ENCODE peak calls at places on chromosomes 12 and 14, in five cellular contexts. One of them, this sample, is unnamed.

GRCh38 chr12:119544780-119545625 is 48.6 kb upstream of the TMEM233 start:
- DNase-seq in HepG2: peak; percentile 32
- DNase-seq in dorsolateral prefrontal cortex: peak; percentile 50
- DNase-seq in A549: peak; percentile 69
- DNase-seq in lower lobe of right lung: peak; percentile 50
- DNase-seq in this sample: peak; percentile 76

GRCh38 chr14:72554994-72555608 is 338.8 kb downstream of the DPF3 start:
- DNase-seq in dorsolateral prefrontal cortex: no peak
- DNase-seq in lower lobe of right lung: no peak
- DNase-seq in HepG2: no peak
- DNase-seq in A549: no peak
- DNase-seq in this sample: no peak

GRCh38 chr12:91074851-91075250 is 17.0 kb upstream of the KERA start:
- DNase-seq in lower lobe of right lung: no peak
- DNase-seq in dorsolateral prefrontal cortex: no peak
- DNase-seq in A549: no peak
- DNase-seq in HepG2: no peak
- DNase-seq in this sample: no peak

GRCh38 chr14:105602799-105603763 is 76.7 kb downstream of the TMEM121 start:
- DNase-seq in dorsolateral prefrontal cortex: no peak
- DNase-seq in HepG2: no peak
- DNase-seq in lower lobe of right lung: no peak
- DNase-seq in A549: no peak
- DNase-seq in this sample: no peak

GRCh38 chr14:60094306-60094897 is 2.7 kb downstream of the PCNX4 start:
- DNase-seq in dorsolateral prefrontal cortex: no peak
- DNase-seq in lower lobe of right lung: no peak
- DNase-seq in HepG2: peak; percentile 90
- DNase-seq in A549: no peak
- DNase-seq in this sample: peak; percentile 22

GRCh38 chr14:74941676-74942097 is 13.7 kb downstream of the PGF start:
- DNase-seq in dorsolateral prefrontal cortex: peak; percentile 69
- DNase-seq in HepG2: no peak
- DNase-seq in A549: no peak
- DNase-seq in lower lobe of right lung: peak; percentile 84
- DNase-seq in this sample: peak; percentile 80

GRCh38 chr12:79983969-79984629 is 49.2 kb upstream of the PPP1R12A start:
- DNase-seq in HepG2: no peak
- DNase-seq in dorsolateral prefrontal cortex: no peak
- DNase-seq in A549: peak; percentile 9
- DNase-seq in lower lobe of right lung: no peak
- DNase-seq in this sample: peak; percentile 78

GRCh38 chr14:68784995-68785816 is 7.7 kb downstream of the ZFP36L1 start:
- DNase-seq in HepG2: no peak
- DNase-seq in lower lobe of right lung: no peak
- DNase-seq in A549: peak; percentile 76
- DNase-seq in dorsolateral prefrontal cortex: no peak
- DNase-seq in this sample: peak; percentile 94

GRCh38 chr12:3463927-3464326 is 27.1 kb upstream of the PRMT8 start:
- DNase-seq in dorsolateral prefrontal cortex: no peak
- DNase-seq in A549: no peak
- DNase-seq in lower lobe of right lung: no peak
- DNase-seq in HepG2: no peak
- DNase-seq in this sample: no peak

GRCh38 chr12:69688021-69688420 is 11.1 kb downstream of the BEST3 start:
- DNase-seq in dorsolateral prefrontal cortex: no peak
- DNase-seq in lower lobe of right lung: no peak
- DNase-seq in HepG2: peak; percentile 6
- DNase-seq in A549: no peak
- DNase-seq in this sample: peak; percentile 5

GRCh38 chr12:32482226-32482625 is 82.9 kb downstream of the FGD4 start:
- DNase-seq in lower lobe of right lung: no peak
- DNase-seq in dorsolateral prefrontal cortex: no peak
- DNase-seq in HepG2: no peak
- DNase-seq in A549: no peak
- DNase-seq in this sample: no peak

GRCh38 chr12:128091101-128091795 is 175.7 kb upstream of the TMEM132C start:
- DNase-seq in HepG2: no peak
- DNase-seq in A549: no peak
- DNase-seq in dorsolateral prefrontal cortex: no peak
- DNase-seq in lower lobe of right lung: no peak
- DNase-seq in this sample: no peak

GRCh38 chr14:58465425-58465824 is 37.9 kb downstream of the KIAA0586 start:
- DNase-seq in dorsolateral prefrontal cortex: no peak
- DNase-seq in lower lobe of right lung: no peak
- DNase-seq in HepG2: peak; percentile 32
- DNase-seq in A549: peak; percentile 13
- DNase-seq in this sample: peak; percentile 38

GRCh38 chr12:39199371-39199770 is 243.5 kb downstream of the KIF21A start:
- DNase-seq in lower lobe of right lung: no peak
- DNase-seq in HepG2: no peak
- DNase-seq in A549: no peak
- DNase-seq in dorsolateral prefrontal cortex: no peak
- DNase-seq in this sample: no peak

GRCh38 chr14:101400815-101401214 is 160.5 kb upstream of the DIO3 start:
- DNase-seq in lower lobe of right lung: no peak
- DNase-seq in HepG2: no peak
- DNase-seq in A549: no peak
- DNase-seq in dorsolateral prefrontal cortex: no peak
- DNase-seq in this sample: peak; percentile 65

GRCh38 chr12:6790496-6791150 is 1.3 kb downstream of the CD4 start:
- DNase-seq in dorsolateral prefrontal cortex: no peak
- DNase-seq in A549: no peak
- DNase-seq in lower lobe of right lung: no peak
- DNase-seq in HepG2: no peak
- DNase-seq in this sample: no peak

GRCh38 chr12:92030618-92031017 is 115.0 kb downstream of the BTG1 start:
- DNase-seq in lower lobe of right lung: no peak
- DNase-seq in HepG2: no peak
- DNase-seq in dorsolateral prefrontal cortex: no peak
- DNase-seq in A549: no peak
- DNase-seq in this sample: no peak

GRCh38 chr12:1356285-1356684 is 238.1 kb downstream of the FBXL14 start:
- DNase-seq in lower lobe of right lung: no peak
- DNase-seq in dorsolateral prefrontal cortex: no peak
- DNase-seq in HepG2: no peak
- DNase-seq in A549: no peak
- DNase-seq in this sample: peak; percentile 16

GRCh38 chr12:45703942-45704341 is 25.6 kb upstream of the ARID2 start:
- DNase-seq in lower lobe of right lung: no peak
- DNase-seq in HepG2: no peak
- DNase-seq in A549: no peak
- DNase-seq in dorsolateral prefrontal cortex: no peak
- DNase-seq in this sample: peak; percentile 15

GRCh38 chr14:32985881-32986280 is 47.2 kb downstream of the NPAS3 start:
- DNase-seq in A549: no peak
- DNase-seq in lower lobe of right lung: no peak
- DNase-seq in HepG2: no peak
- DNase-seq in dorsolateral prefrontal cortex: peak; percentile 58
- DNase-seq in this sample: no peak

GRCh38 chr12:106123551-106123991 is 15.2 kb downstream of the NUAK1 start:
- DNase-seq in A549: no peak
- DNase-seq in dorsolateral prefrontal cortex: no peak
- DNase-seq in lower lobe of right lung: no peak
- DNase-seq in HepG2: no peak
- DNase-seq in this sample: peak; percentile 58

GRCh38 chr12:7716391-7716790 is 5.2 kb downstream of the DPPA3 start:
- DNase-seq in dorsolateral prefrontal cortex: no peak
- DNase-seq in lower lobe of right lung: no peak
- DNase-seq in A549: peak; percentile 38
- DNase-seq in HepG2: peak; percentile 55
- DNase-seq in this sample: peak; percentile 5

GRCh38 chr12:52971701-52972329 is 22.9 kb downstream of the KRT18 start:
- DNase-seq in HepG2: peak; percentile 49
- DNase-seq in A549: peak; percentile 73
- DNase-seq in dorsolateral prefrontal cortex: no peak
- DNase-seq in lower lobe of right lung: no peak
- DNase-seq in this sample: peak; percentile 93

GRCh38 chr12:121455766-121456420 is 56.0 kb downstream of the RNF34 start:
- DNase-seq in lower lobe of right lung: no peak
- DNase-seq in HepG2: no peak
- DNase-seq in A549: no peak
- DNase-seq in dorsolateral prefrontal cortex: no peak
- DNase-seq in this sample: no peak

GRCh38 chr12:109772622-109773321 is 59.1 kb downstream of the FAM222A start:
- DNase-seq in HepG2: no peak
- DNase-seq in lower lobe of right lung: peak; percentile 9
- DNase-seq in A549: no peak
- DNase-seq in dorsolateral prefrontal cortex: no peak
- DNase-seq in this sample: peak; percentile 19

GRCh38 chr14:104154246-104154645 is 15.9 kb downstream of the KIF26A start:
- DNase-seq in HepG2: no peak
- DNase-seq in lower lobe of right lung: no peak
- DNase-seq in A549: no peak
- DNase-seq in dorsolateral prefrontal cortex: no peak
- DNase-seq in this sample: no peak

GRCh38 chr14:87450193-87450592 is 542.8 kb downstream of the GALC start:
- DNase-seq in A549: no peak
- DNase-seq in HepG2: no peak
- DNase-seq in lower lobe of right lung: no peak
- DNase-seq in dorsolateral prefrontal cortex: no peak
- DNase-seq in this sample: no peak

GRCh38 chr14:92760524-92760805 is 12.0 kb upstream of the LGMN start:
- DNase-seq in lower lobe of right lung: no peak
- DNase-seq in HepG2: no peak
- DNase-seq in dorsolateral prefrontal cortex: no peak
- DNase-seq in A549: no peak
- DNase-seq in this sample: no peak
- H3K27ac ChIP-seq in lower lobe of right lung: no peak overlapping the region
- H3K27ac ChIP-seq in HepG2: no peak overlapping the region
- H3K27ac ChIP-seq in dorsolateral prefrontal cortex: no peak overlapping the region
- H3K27ac ChIP-seq in A549: no peak overlapping the region
- H3K27ac ChIP-seq in this sample: no peak overlapping the region

DNA sequence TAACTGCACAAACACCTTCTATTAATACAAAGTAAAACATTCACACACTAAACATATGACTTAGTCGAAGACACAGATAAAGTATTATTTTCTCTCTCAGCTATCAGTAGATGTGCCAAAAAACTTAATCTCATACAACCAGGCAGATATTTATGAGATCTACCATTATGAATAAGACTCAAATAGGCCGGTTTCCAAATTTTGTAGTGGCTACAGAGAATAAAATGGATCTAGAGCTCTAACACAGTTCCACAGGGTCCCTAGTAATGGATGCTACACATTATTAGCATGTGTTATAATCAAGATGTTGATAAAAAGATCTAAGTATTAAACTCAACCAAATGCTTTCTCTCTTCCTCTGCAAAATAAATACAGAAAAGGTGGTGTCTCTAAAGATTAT is 10.4 kb downstream of the SAV1 start:
- DNase-seq in HepG2: no peak
- DNase-seq in dorsolateral prefrontal cortex: no peak
- DNase-seq in A549: no peak
- DNase-seq in lower lobe of right lung: no peak
- DNase-seq in this sample: peak; percentile 52
- H3K27ac ChIP-seq in HepG2: no peak overlapping the region
- H3K27ac ChIP-seq in dorsolateral prefrontal cortex: no peak overlapping the region
- H3K27ac ChIP-seq in A549: peak overlapping the region; percentile 60
- H3K27ac ChIP-seq in lower lobe of right lung: peak overlapping the region; percentile 42
- H3K27ac ChIP-seq in this sample: peak overlapping the region; percentile 73

GRCh38 chr14:77838756-77839565 is 39.1 kb downstream of the ADCK1 start:
- DNase-seq in HepG2: no peak
- DNase-seq in lower lobe of right lung: no peak
- DNase-seq in dorsolateral prefrontal cortex: peak; percentile 69
- DNase-seq in A549: no peak
- DNase-seq in this sample: no peak
- H3K27ac ChIP-seq in HepG2: no peak overlapping the region
- H3K27ac ChIP-seq in lower lobe of right lung: no peak overlapping the region
- H3K27ac ChIP-seq in dorsolateral prefrontal cortex: peak overlapping the region; percentile 60
- H3K27ac ChIP-seq in A549: no peak overlapping the region
- H3K27ac ChIP-seq in this sample: no peak overlapping the region

GRCh38 chr14:100303925-100304324 is 2.3 kb downstream of the SLC25A29 start:
- DNase-seq in HepG2: no peak
- DNase-seq in dorsolateral prefrontal cortex: no peak
- DNase-seq in A549: no peak
- DNase-seq in lower lobe of right lung: no peak
- DNase-seq in this sample: no peak
- H3K27ac ChIP-seq in HepG2: no peak overlapping the region
- H3K27ac ChIP-seq in dorsolateral prefrontal cortex: peak overlapping the region; percentile 47
- H3K27ac ChIP-seq in A549: no peak overlapping the region
- H3K27ac ChIP-seq in lower lobe of right lung: no peak overlapping the region
- H3K27ac ChIP-seq in this sample: no peak overlapping the region

This sample was measured in GM23248.